ENCODE peak calls at places on chromosome 2, in six cellular contexts. J is hypothalamus; I is Calu3; O is NCI-H460; H is activated CD4-positive, CD25-positive, alpha-beta regulatory T cell; B is lung. Z is an unnamed sample.

GRCh38 chr2:212282596-212283330 is 255.8 kb downstream of the ERBB4 start:
- DNase-seq in J (no peak), I (no peak), O (no peak), H (no peak), B (no peak), Z (no peak)

GRCh38 chr2:231033147-231034132 is 3.9 kb upstream of the C2orf72 start:
- DNase-seq in J (no peak), I (no peak), O (no peak), H (no peak), B (no peak), Z (no peak)

GRCh38 chr2:201275991-201276390 is 15.7 kb downstream of the CASP8 start:
- DNase-seq in J (no peak), I (no peak), O (no peak), H (no peak), B (no peak), Z (no peak)

GRCh38 chr2:122019729-122020128 is 264.3 kb downstream of the TSN start:
- DNase-seq in J (no peak), I (peak; percentile 16), O (no peak), H (no peak), B (no peak), Z (no peak)

GRCh38 chr2:163266772-163267171 is 428.2 kb upstream of the KCNH7 start:
- DNase-seq in J (no peak), I (no peak), O (peak; percentile 94), H (no peak), B (no peak), Z (no peak)

GRCh38 chr2:127690696-127691095 is 10.6 kb upstream of the SFT2D3 start:
- DNase-seq in J (no peak), I (no peak), O (no peak), H (no peak), B (no peak), Z (peak; percentile 36)

GRCh38 chr2:116264872-116265271 is 1549.6 kb upstream of the DDX18 start:
- DNase-seq in J (no peak), I (no peak), O (no peak), H (no peak), B (no peak), Z (no peak)

GRCh38 chr2:6214471-6214870 is 522.3 kb downstream of the SOX11 start:
- DNase-seq in J (no peak), I (no peak), O (no peak), H (no peak), B (no peak), Z (no peak)

GRCh38 chr2:3338360-3338759 is 39.3 kb downstream of the EIPR1 start:
- DNase-seq in J (no peak), I (no peak), O (no peak), H (no peak), B (no peak), Z (no peak)

GRCh38 chr2:109339519-109339991 is 210.6 kb downstream of the SH3RF3 start:
- DNase-seq in J (no peak), I (no peak), O (no peak), H (no peak), B (no peak), Z (peak; percentile 36)

GRCh38 chr2:94956797-94957391 is 68.6 kb upstream of the MAL start:
- DNase-seq in J (peak; percentile 1), I (peak; percentile 56), O (peak; percentile 41), H (no peak), B (no peak), Z (no peak)

GRCh38 chr2:204260162-204260877 is 285.0 kb upstream of the PARD3B start:
- DNase-seq in J (peak; percentile 60), I (peak; percentile 66), O (peak; percentile 70), H (no peak), B (peak; percentile 54), Z (peak; percentile 76)

GRCh38 chr2:226333388-226333787 is 466.2 kb downstream of the IRS1 start:
- DNase-seq in J (no peak), I (no peak), O (no peak), H (no peak), B (no peak), Z (no peak)